ENCODE peak calls at places on chromosomes 13 and 19, in nine cellular contexts. F, K, X, Q, M, U, A, W and L are unnamed samples.

GRCh38 chr19:49861127-49861526 is 6.2 kb downstream of the PNKP start:
- DNase-seq in Q (no peak), W (no peak), M (no peak), X (no peak), A (no peak), F (no peak), U (peak), K (no peak), L (no peak)

GRCh38 chr19:33245948-33246728 is 20.5 kb upstream of the SLC7A10 start:
- DNase-seq in K (peak), F (no peak), M (no peak), U (peak), X (peak), Q (no peak), W (no peak), A (no peak), L (no peak)

GRCh38 chr19:18514800-18515682 is 6.8 kb downstream of the ELL start:
- DNase-seq in U (no peak), K (peak), F (no peak), Q (peak), X (no peak), A (no peak), W (peak), M (no peak), L (peak)

GRCh38 chr19:28956971-28957370 is 256.0 kb downstream of the UQCRFS1 start:
- DNase-seq in U (no peak), M (no peak), Q (no peak), X (no peak), K (no peak), F (no peak), A (no peak), W (no peak), L (no peak)

GRCh38 chr19:799076-799881 is 2.0 kb downstream of the PTBP1 start:
- DNase-seq in U (peak), W (no peak), Q (no peak), K (peak), X (peak), M (no peak), F (no peak), A (no peak), L (peak)

GRCh38 chr13:76992548-76993001 is 694 bp downstream of the CLN5 start:
- DNase-seq in A (no peak), X (peak), K (peak), M (no peak), W (no peak), Q (no peak), U (peak), F (no peak), L (peak)

GRCh38 chr19:48365602-48366001 is 1.4 kb downstream of the SYNGR4 start:
- DNase-seq in A (no peak), X (no peak), F (no peak), W (no peak), K (no peak), M (no peak), U (no peak), Q (no peak), L (no peak)

GRCh38 chr13:41697578-41697977 is 240.2 kb downstream of the RGCC start:
- DNase-seq in M (no peak), W (no peak), X (no peak), A (no peak), K (no peak), U (no peak), F (no peak), Q (no peak), L (no peak)

GRCh38 chr19:10769533-10770491 is 51.9 kb downstream of the DNM2 start:
- DNase-seq in A (no peak), W (no peak), F (no peak), X (peak), M (no peak), U (peak), K (peak), Q (peak), L (peak)

GRCh38 chr13:80029170-80029569 is 311.8 kb downstream of the SPRY2 start:
- DNase-seq in W (no peak), K (no peak), U (no peak), X (no peak), M (no peak), Q (no peak), F (no peak), A (no peak), L (no peak)

GRCh38 chr13:46507978-46508377 is 45.0 kb upstream of the LRCH1 start:
- DNase-seq in A (no peak), U (no peak), K (no peak), X (no peak), M (no peak), Q (no peak), F (no peak), W (no peak), L (peak)

GRCh38 chr13:45833242-45833641 is 18.3 kb downstream of the SIAH3 start:
- DNase-seq in A (no peak), F (no peak), X (no peak), Q (no peak), M (no peak), U (no peak), K (no peak), W (no peak), L (peak)

GRCh38 chr19:41302624-41303351 is 7.2 kb upstream of the CCDC97 start:
- DNase-seq in M (peak), A (peak), K (no peak), X (no peak), U (no peak), F (no peak), W (peak), Q (peak), L (no peak)

GRCh38 chr19:7426986-7427385 is 61.8 kb downstream of the PEX11G start:
- DNase-seq in Q (no peak), F (no peak), K (no peak), W (peak), U (no peak), M (no peak), X (no peak), A (peak), L (no peak)

GRCh38 chr13:64704121-64704520 is 2526.0 kb downstream of the PCDH9 start:
- DNase-seq in X (no peak), U (no peak), M (no peak), F (no peak), Q (no peak), A (no peak), K (peak), W (no peak), L (peak)